ENCODE peak calls at places on chromosomes 16 and 17, in five cellular contexts. J is endodermal cell, G is PC-9, I is psoas muscle, O is stomach. V is an unnamed sample. For H3K4me1, the result is how much of the 10 kb centered on the place peaks cover.

GRCh38 chr16:68079616-68080344 is 5.4 kb upstream of the NFATC3 start:
- DNase-seq in J (no peak), G (no peak), O (peak), I (peak), V (peak)

GRCh38 chr16:48526058-48526957 is 83.7 kb downstream of the N4BP1 start:
- DNase-seq in O (peak), I (no peak), J (peak), G (peak), V (peak)

GRCh38 chr17:31740611-31741082 is 118.4 kb downstream of the COPRS start:
- DNase-seq in J (no peak), I (no peak), O (no peak), G (no peak), V (no peak)

GRCh38 chr17:13346996-13347762 is 254.6 kb downstream of the HS3ST3A1 start:
- DNase-seq in O (no peak), I (no peak), J (no peak), G (no peak), V (no peak)

GRCh38 chr17:72457712-72458111 is 336.9 kb downstream of the SOX9 start:
- DNase-seq in I (no peak), G (peak), J (no peak), O (no peak), V (no peak)

GRCh38 chr16:75341934-75342811 is 90.7 kb upstream of the BCAR1 start:
- DNase-seq in G (peak), I (no peak), O (no peak), J (no peak), V (peak)

GRCh38 chr17:48261297-48261880 is 153.8 kb downstream of the SNX11 start:
- DNase-seq in O (no peak), J (peak), I (no peak), G (no peak), V (peak)

GRCh38 chr17:34826332-34826731 is 134.9 kb downstream of the CCT6B start:
- DNase-seq in O (no peak), J (no peak), G (peak), I (no peak), V (no peak)

GRCh38 chr16:75621170-75621477 is 2.0 kb downstream of the ADAT1 start:
- DNase-seq in I (no peak), G (no peak), J (peak), O (no peak), V (peak)

GRCh38 chr17:16287563-16288027 is 65.7 kb downstream of the CENPV start:
- DNase-seq in O (peak), G (peak), J (no peak), I (no peak), V (peak)

GRCh38 chr17:77125432-77125901 is 15.3 kb upstream of the SEC14L1 start:
- DNase-seq in I (no peak), J (no peak), O (no peak), G (peak), V (no peak)

GRCh38 chr16:89375021-89375420 is 115.3 kb downstream of the ANKRD11 start:
- DNase-seq in G (no peak), J (no peak), I (no peak), O (no peak), V (no peak)

GRCh38 chr16:88473666-88474534 is 20.8 kb downstream of the ZFPM1 start:
- DNase-seq in J (no peak), I (peak), O (peak), G (no peak), V (peak)

GRCh38 chr17:32912218-32912897 is 15.6 kb upstream of the TMEM98 start:
- DNase-seq in G (peak), O (peak), J (peak), I (peak), V (peak)

GRCh38 chr17:27747462-27748359 is 52.6 kb downstream of the NOS2 start:
- DNase-seq in O (no peak), G (no peak), I (no peak), J (peak), V (no peak)

GRCh38 chr17:2093349-2093748 is 38.4 kb downstream of the HIC1 start:
- DNase-seq in I (no peak), O (peak), J (peak), G (peak), V (no peak)

GRCh38 chr16:82655315-82655714 is 28.5 kb downstream of the CDH13 start:
- DNase-seq in O (peak), J (no peak), I (no peak), G (no peak), V (peak)

GRCh38 chr17:9813166-9813565 is 8.7 kb downstream of the GSG1L2 start:
- DNase-seq in O (no peak), G (no peak), J (no peak), I (no peak), V (no peak)

GRCh38 chr17:65559483-65559801 is 2.0 kb downstream of the AXIN2 start:
- DNase-seq in G (no peak), O (no peak), J (no peak), I (no peak), V (no peak)

GRCh38 chr16:89094252-89094901 is 725 bp downstream of the ACSF3 start:
- DNase-seq in J (peak), I (no peak), G (peak), O (no peak), V (peak)

GRCh38 chr17:13562271-13562800 is 39.4 kb downstream of the HS3ST3A1 start:
- DNase-seq in O (no peak), G (no peak), J (no peak), I (peak), V (no peak)

GRCh38 chr17:69997332-69997731 is 77.7 kb upstream of the KCNJ16 start:
- DNase-seq in J (no peak), O (no peak), I (no peak), G (no peak), V (peak)

GRCh38 chr16:85004587-85005205 is 6.6 kb downstream of the ZDHHC7 start:
- DNase-seq in G (peak), J (no peak), I (no peak), O (peak), V (no peak)

GRCh38 chr16:67967956-67968439 is 439 bp downstream of the SLC12A4 start:
- DNase-seq in J (peak), G (peak), O (peak), I (peak), V (no peak)

GRCh38 chr17:15384142-15384803 is 42.9 kb upstream of the TEKT3 start:
- DNase-seq in J (no peak), I (peak), G (no peak), O (no peak), V (no peak)

GRCh38 chr17:79842656-79843474 is 3.6 kb upstream of the CBX4 start:
- DNase-seq in I (no peak), O (no peak), G (no peak), J (peak), V (no peak)

GRCh38 chr17:9987779-9988585 is 82.9 kb upstream of the RCVRN start:
- DNase-seq in I (peak), J (peak), O (no peak), G (peak), V (peak)

GRCh38 chr16:67389911-67390815 is 3.1 kb downstream of the TPPP3 start:
- DNase-seq in J (no peak), I (peak), O (no peak), G (no peak), V (no peak)

GRCh38 chr16:52203096-52203495 is 343.8 kb downstream of the TOX3 start:
- DNase-seq in O (no peak), G (no peak), I (no peak), J (no peak), V (no peak)

GRCh38 chr17:70375813-70376448 is 206.6 kb downstream of the KCNJ2 start:
- DNase-seq in G (no peak), J (no peak), O (no peak), I (no peak), V (no peak)

GRCh38 chr16:9337262-9338032 is 246.0 kb downstream of the HAPSTR1 start:
- DNase-seq in G (no peak), I (no peak), O (no peak), J (no peak), V (no peak)

GRCh38 chr17:80264793-80265075 is 4.1 kb downstream of the RNF213 start:
- DNase-seq in J (peak), G (no peak), I (no peak), O (no peak), V (no peak)

GRCh38 chr16:79437764-79438728 is 162.5 kb downstream of the MAF start:
- DNase-seq in I (peak), G (no peak), O (no peak), J (peak), V (peak)

GRCh38 chr16:28990375-28991040 is 5.7 kb downstream of the LAT start:
- DNase-seq in J (no peak), I (no peak), O (no peak), G (no peak), V (no peak)

GRCh38 chr17:47320879-47321502 is 2.8 kb upstream of the EFCAB13 start:
- DNase-seq in I (no peak), O (no peak), G (no peak), J (no peak), V (no peak)

GRCh38 chr17:73030995-73031394 is 61.5 kb downstream of the SLC39A11 start:
- DNase-seq in G (no peak), O (no peak), J (no peak), I (no peak), V (peak)

GRCh38 chr16:86349338-86349900 is 160.9 kb upstream of the FOXF1 start:
- DNase-seq in I (no peak), J (no peak), G (no peak), O (no peak), V (no peak)

GRCh38 chr16:86347090-86347489 is 163.2 kb upstream of the FOXF1 start:
- DNase-seq in J (no peak), I (no peak), G (no peak), O (no peak), V (no peak)

GRCh38 chr16:86346034-86346433 is 164.3 kb upstream of the FOXF1 start:
- DNase-seq in J (no peak), O (no peak), G (no peak), I (no peak), V (no peak)

GRCh38 chr16:86350289-86350688 is 160.0 kb upstream of the FOXF1 start:
- DNase-seq in I (no peak), G (no peak), J (no peak), O (no peak), V (no peak)

GRCh38 chr16:86347916-86348555 is 162.3 kb upstream of the FOXF1 start:
- DNase-seq in O (no peak), G (no peak), J (no peak), I (no peak), V (no peak)
- H3K4me1 ChIP-seq in O (under half), G (under half), J (under half), I (under half), V (under half)

GRCh38 chr16:11296351-11296705 is 15.2 kb upstream of the PRM1 start:
- DNase-seq in I (no peak), O (no peak), G (no peak), J (no peak), V (no peak)

GRCh38 chr16:11295672-11296071 is 14.5 kb upstream of the PRM1 start:
- DNase-seq in I (no peak), O (no peak), G (no peak), J (no peak), V (no peak)

GRCh38 chr16:11297492-11298142 is 16.5 kb upstream of the PRM1 start:
- DNase-seq in G (peak), O (peak), I (peak), J (peak), V (peak)

GRCh38 chr16:11298143-11298900 is 17.2 kb upstream of the PRM1 start:
- DNase-seq in O (no peak), I (no peak), G (no peak), J (no peak), V (no peak)

GRCh38 chr16:11296706-11297491 is 15.8 kb upstream of the PRM1 start:
- DNase-seq in G (no peak), I (no peak), J (no peak), O (peak), V (no peak)
- H3K4me3 ChIP-seq in G (no peak), I (peak), J (no peak), O (no peak), V (no peak)

GRCh38 chr17:21163101-21163500 is 36.3 kb downstream of the DHRS7B start:
- DNase-seq in I (no peak), J (no peak), G (no peak), O (no peak), V (no peak)
- H3K27ac ChIP-seq in I (peak), J (no peak), G (no peak), O (peak), V (no peak)

GRCh38 chr17:332558-333322 is 19.9 kb downstream of the RPH3AL start:
- DNase-seq in G (no peak), O (no peak), J (peak), I (peak), V (no peak)
- H3K4me1 ChIP-seq in G (under half), O (under half), J (under half), I (under half), V (under half)

V was measured in small intestine.